ENCODE peak calls at places on chromosomes 5 and 9, in four cellular contexts. V is anterior cingulate cortex, L is T-helper 9 cell, W is Right ventricle myocardium inferior. P is an unnamed sample.

GRCh38 chr9:121260457-121261106 is 7.4 kb upstream of the GSN start:
- DNase-seq in V (no peak), L (no peak), W (no peak), P (no peak)

GRCh38 chr5:43674536-43674935 is 71.6 kb downstream of the NNT start:
- DNase-seq in V (no peak), L (no peak), W (no peak), P (no peak)

GRCh38 chr9:99488109-99489042 is 266.3 kb downstream of the SEC61B start:
- DNase-seq in V (no peak), L (no peak), W (no peak), P (no peak)

GRCh38 chr5:61538722-61539501 is 206.9 kb downstream of the ZSWIM6 start:
- DNase-seq in V (no peak), L (no peak), W (no peak), P (no peak)

GRCh38 chr5:157477814-157478494 is 17.9 kb downstream of the NIPAL4 start:
- DNase-seq in V (no peak), L (no peak), W (no peak), P (no peak)

GRCh38 chr9:133666845-133667244 is 30.7 kb downstream of the DBH start:
- DNase-seq in V (no peak), L (no peak), W (no peak), P (no peak)

GRCh38 chr5:78920604-78921003 is 64.5 kb downstream of the ARSB start:
- DNase-seq in V (no peak), L (no peak), W (no peak), P (no peak)

GRCh38 chr5:157486861-157487260 is 26.8 kb downstream of the NIPAL4 start:
- DNase-seq in V (no peak), L (no peak), W (no peak), P (no peak)

GRCh38 chr9:38107811-38108304 is 38.8 kb upstream of the SHB start:
- DNase-seq in V (no peak), L (no peak), W (no peak), P (no peak)

GRCh38 chr9:33159058-33159759 is 7.9 kb downstream of the B4GALT1 start:
- DNase-seq in V (no peak), L (peak), W (peak), P (peak)

GRCh38 chr5:35029333-35029732 is 18.4 kb downstream of the AGXT2 start:
- DNase-seq in V (no peak), L (no peak), W (no peak), P (no peak)

GRCh38 chr5:135740475-135740874 is 94.0 kb upstream of the SLC25A48 start:
- DNase-seq in V (no peak), L (no peak), W (no peak), P (no peak)

GRCh38 chr9:135508211-135508820 is 7.8 kb downstream of the MRPS2 start:
- DNase-seq in V (no peak), L (no peak), W (no peak), P (peak)

GRCh38 chr9:120875954-120876841 is 790 bp downstream of the PHF19 start:
- DNase-seq in V (peak), L (peak), W (peak), P (peak)

GRCh38 chr5:145699846-145700245 is 135.3 kb downstream of the PRELID2 start:
- DNase-seq in V (no peak), L (no peak), W (no peak), P (no peak)

GRCh38 chr5:167049043-167049663 is 1242.3 kb upstream of the WWC1 start:
- DNase-seq in V (no peak), L (no peak), W (no peak), P (no peak)

GRCh38 chr5:151092750-151093149 is 11.9 kb upstream of the TNIP1 start:
- DNase-seq in V (no peak), L (no peak), W (no peak), P (no peak)

GRCh38 chr5:38663276-38663675 is 106.8 kb upstream of the LIFR start:
- DNase-seq in V (no peak), L (no peak), W (no peak), P (no peak)

GRCh38 chr9:133134419-133135190 is 13.6 kb upstream of the RALGDS start:
- DNase-seq in V (no peak), L (no peak), W (no peak), P (no peak)

GRCh38 chr9:93644397-93645088 is 68.2 kb downstream of the PHF2 start:
- DNase-seq in V (no peak), L (no peak), W (no peak), P (peak)

GRCh38 chr5:219492-219891 is 1.4 kb downstream of the SDHA start:
- DNase-seq in V (no peak), L (peak), W (no peak), P (no peak)

GRCh38 chr9:135414293-135414692 is 65.3 kb upstream of the PPP1R26 start:
- DNase-seq in V (no peak), L (no peak), W (no peak), P (peak)

GRCh38 chr9:117403848-117404247 is 11.0 kb downstream of the ASTN2 start:
- DNase-seq in V (no peak), L (no peak), W (no peak), P (no peak)

GRCh38 chr9:87564111-87564510 is 66.4 kb downstream of the DAPK1 start:
- DNase-seq in V (no peak), L (no peak), W (no peak), P (no peak)

GRCh38 chr9:133396952-133397351 is 20.8 kb downstream of the STKLD1 start:
- DNase-seq in V (no peak), L (no peak), W (no peak), P (no peak)

GRCh38 chr9:22147818-22148573 is 138.9 kb upstream of the CDKN2B start:
- DNase-seq in V (no peak), L (no peak), W (no peak), P (no peak)

GRCh38 chr9:137670391-137671195 is 51.8 kb downstream of the EHMT1 start:
- DNase-seq in V (no peak), L (no peak), W (no peak), P (peak)

GRCh38 chr5:11564716-11565115 is 339.5 kb downstream of the CTNND2 start:
- DNase-seq in V (peak), L (no peak), W (no peak), P (no peak)

GRCh38 chr5:165157209-165157608 is 1651.8 kb downstream of the MAT2B start:
- DNase-seq in V (no peak), L (no peak), W (no peak), P (no peak)

GRCh38 chr5:95221234-95221633 is 63.7 kb downstream of the MCTP1 start:
- DNase-seq in V (no peak), L (no peak), W (no peak), P (no peak)

GRCh38 chr9:13863112-13863511 is 450.8 kb downstream of the NFIB start:
- DNase-seq in V (peak), L (no peak), W (peak), P (no peak)

GRCh38 chr5:121171361-121171760 is 680.3 kb upstream of the FTMT start:
- DNase-seq in V (no peak), L (no peak), W (no peak), P (no peak)

GRCh38 chr5:100706796-100707195 is 171.6 kb downstream of the FAM174A start:
- DNase-seq in V (no peak), L (no peak), W (no peak), P (no peak)

GRCh38 chr9:123338710-123339665 is 17.0 kb upstream of the CRB2 start:
- DNase-seq in V (peak), L (peak), W (peak), P (peak)

GRCh38 chr9:131677051-131677444 is 62.8 kb downstream of the RAPGEF1 start:
- DNase-seq in V (no peak), L (no peak), W (no peak), P (no peak)

P was measured in spleen.